ENCODE peak calls at places on chromosomes 7 and 10, in seven cellular contexts. One of them, this sample, is unnamed.

GRCh38 chr10:73653701-73654100 is 2.1 kb downstream of the SYNPO2L start:
- DNase-seq in AG08396: no peak
- DNase-seq in AG04450: no peak
- DNase-seq in lower lobe of right lung: no peak
- DNase-seq in sigmoid colon: no peak
- DNase-seq in HTR-8/SVneo: peak; percentile 59
- DNase-seq in fibroblast of mammary gland: peak; percentile 33
- DNase-seq in this sample: no peak

GRCh38 chr7:44403176-44403759 is 77.9 kb upstream of the CAMK2B start:
- DNase-seq in AG08396: no peak
- DNase-seq in AG04450: no peak
- DNase-seq in lower lobe of right lung: no peak
- DNase-seq in sigmoid colon: no peak
- DNase-seq in HTR-8/SVneo: no peak
- DNase-seq in fibroblast of mammary gland: no peak
- DNase-seq in this sample: no peak

GRCh38 chr7:1564603-1565022 is 5.2 kb downstream of the PSMG3 start:
- DNase-seq in AG08396: no peak
- DNase-seq in AG04450: no peak
- DNase-seq in lower lobe of right lung: no peak
- DNase-seq in sigmoid colon: no peak
- DNase-seq in HTR-8/SVneo: no peak
- DNase-seq in fibroblast of mammary gland: peak; percentile 44
- DNase-seq in this sample: no peak

GRCh38 chr10:123999261-123999660 is 94.1 kb downstream of the CHST15 start:
- DNase-seq in AG08396: no peak
- DNase-seq in AG04450: no peak
- DNase-seq in lower lobe of right lung: no peak
- DNase-seq in sigmoid colon: no peak
- DNase-seq in HTR-8/SVneo: no peak
- DNase-seq in fibroblast of mammary gland: no peak
- DNase-seq in this sample: no peak

GRCh38 chr7:22351878-22352277 is 5.1 kb downstream of the RAPGEF5 start:
- DNase-seq in AG08396: peak; percentile 12
- DNase-seq in AG04450: no peak
- DNase-seq in lower lobe of right lung: no peak
- DNase-seq in sigmoid colon: no peak
- DNase-seq in HTR-8/SVneo: no peak
- DNase-seq in fibroblast of mammary gland: peak; percentile 17
- DNase-seq in this sample: no peak

GRCh38 chr7:6393667-6394056 is 54.1 kb downstream of the DAGLB start:
- DNase-seq in AG08396: no peak
- DNase-seq in AG04450: no peak
- DNase-seq in lower lobe of right lung: no peak
- DNase-seq in sigmoid colon: no peak
- DNase-seq in HTR-8/SVneo: no peak
- DNase-seq in fibroblast of mammary gland: no peak
- DNase-seq in this sample: no peak

GRCh38 chr7:102451371-102452054 is 13.2 kb downstream of the ALKBH4 start:
- DNase-seq in AG08396: no peak
- DNase-seq in AG04450: no peak
- DNase-seq in lower lobe of right lung: no peak
- DNase-seq in sigmoid colon: no peak
- DNase-seq in HTR-8/SVneo: no peak
- DNase-seq in fibroblast of mammary gland: peak; percentile 35
- DNase-seq in this sample: peak; percentile 55

GRCh38 chr7:31099451-31100444 is 47.6 kb downstream of the ADCYAP1R1 start:
- DNase-seq in AG08396: no peak
- DNase-seq in AG04450: no peak
- DNase-seq in lower lobe of right lung: no peak
- DNase-seq in sigmoid colon: peak; percentile 55
- DNase-seq in HTR-8/SVneo: no peak
- DNase-seq in fibroblast of mammary gland: no peak
- DNase-seq in this sample: no peak

GRCh38 chr7:124566576-124566975 is 199.0 kb downstream of the GPR37 start:
- DNase-seq in AG08396: peak; percentile 4
- DNase-seq in AG04450: no peak
- DNase-seq in lower lobe of right lung: no peak
- DNase-seq in sigmoid colon: no peak
- DNase-seq in HTR-8/SVneo: peak; percentile 31
- DNase-seq in fibroblast of mammary gland: no peak
- DNase-seq in this sample: peak; percentile 11

GRCh38 chr7:116495737-116496136 is 3.8 kb upstream of the CAV2 start:
- DNase-seq in AG08396: no peak
- DNase-seq in AG04450: no peak
- DNase-seq in lower lobe of right lung: no peak
- DNase-seq in sigmoid colon: no peak
- DNase-seq in HTR-8/SVneo: no peak
- DNase-seq in fibroblast of mammary gland: peak; percentile 83
- DNase-seq in this sample: no peak

GRCh38 chr10:7272008-7272407 is 138.8 kb downstream of the SFMBT2 start:
- DNase-seq in AG08396: no peak
- DNase-seq in AG04450: no peak
- DNase-seq in lower lobe of right lung: no peak
- DNase-seq in sigmoid colon: no peak
- DNase-seq in HTR-8/SVneo: no peak
- DNase-seq in fibroblast of mammary gland: no peak
- DNase-seq in this sample: no peak

GRCh38 chr7:138608292-138608691 is 92.9 kb downstream of the SVOPL start:
- DNase-seq in AG08396: peak; percentile 57
- DNase-seq in AG04450: no peak
- DNase-seq in lower lobe of right lung: no peak
- DNase-seq in sigmoid colon: no peak
- DNase-seq in HTR-8/SVneo: no peak
- DNase-seq in fibroblast of mammary gland: peak; percentile 15
- DNase-seq in this sample: no peak

GRCh38 chr10:90930971-90931841 is 10.3 kb upstream of the ANKRD1 start:
- DNase-seq in AG08396: peak; percentile 46
- DNase-seq in AG04450: peak; percentile 55
- DNase-seq in lower lobe of right lung: peak; percentile 55
- DNase-seq in sigmoid colon: no peak
- DNase-seq in HTR-8/SVneo: peak; percentile 83
- DNase-seq in fibroblast of mammary gland: peak; percentile 62
- DNase-seq in this sample: peak; percentile 52

GRCh38 chr10:116201011-116201410 is 72.0 kb downstream of the GFRA1 start:
- DNase-seq in AG08396: no peak
- DNase-seq in AG04450: no peak
- DNase-seq in lower lobe of right lung: no peak
- DNase-seq in sigmoid colon: no peak
- DNase-seq in HTR-8/SVneo: no peak
- DNase-seq in fibroblast of mammary gland: peak; percentile 18
- DNase-seq in this sample: no peak

GRCh38 chr10:46318808-46319207 is 32.0 kb downstream of the ANTXRL start:
- DNase-seq in AG08396: no peak
- DNase-seq in AG04450: no peak
- DNase-seq in lower lobe of right lung: no peak
- DNase-seq in sigmoid colon: no peak
- DNase-seq in HTR-8/SVneo: no peak
- DNase-seq in fibroblast of mammary gland: no peak
- DNase-seq in this sample: no peak

This sample was measured in WTC11.